ENCODE peak calls at places on chromosome 19, in four cellular contexts. P is body of pancreas, U is esophagus squamous epithelium, X is uterus. E is an unnamed sample.

GRCh38 chr19:18373892-18374629 is 11.9 kb upstream of the GDF15 start:
- DNase-seq in P (peak; percentile 93), U (peak; percentile 69), X (peak; percentile 93), E (peak; percentile 63)

GRCh38 chr19:11096210-11096841 is 7.1 kb downstream of the LDLR start:
- DNase-seq in P (peak; percentile 30), U (no peak), X (peak; percentile 80), E (no peak)

GRCh38 chr19:46963093-46963734 is 56.4 kb upstream of the NPAS1 start:
- DNase-seq in P (no peak), U (no peak), X (no peak), E (no peak)

GRCh38 chr19:16197188-16197621 is 506 bp upstream of the AP1M1 start:
- DNase-seq in P (peak; percentile 30), U (no peak), X (no peak), E (no peak)

GRCh38 chr19:17264641-17264979 is at the start of gene USHBP1:
- DNase-seq in P (no peak), U (no peak), X (no peak), E (no peak)

GRCh38 chr19:22199171-22199570 is 2.4 kb upstream of the ZNF676 start:
- DNase-seq in P (no peak), U (no peak), X (no peak), E (no peak)

GRCh38 chr19:16581971-16582343 is 9.7 kb upstream of the SLC35E1 start:
- DNase-seq in P (no peak), U (no peak), X (peak; percentile 46), E (no peak)

GRCh38 chr19:49165111-49165750 is 7.6 kb downstream of the TRPM4 start:
- DNase-seq in P (peak; percentile 40), U (no peak), X (no peak), E (no peak)

GRCh38 chr19:13831560-13832056 is 36.4 kb downstream of the ZSWIM4 start:
- DNase-seq in P (no peak), U (no peak), X (peak; percentile 15), E (no peak)

GRCh38 chr19:35262101-35262761 is 6.5 kb upstream of the USF2 start:
- DNase-seq in P (no peak), U (no peak), X (no peak), E (no peak)

GRCh38 chr19:1073063-1073955 is 6.3 kb downstream of the ARHGAP45 start:
- DNase-seq in P (no peak), U (no peak), X (no peak), E (no peak)

GRCh38 chr19:35207391-35207871 is 21.1 kb downstream of the FAM187B start:
- DNase-seq in P (no peak), U (no peak), X (no peak), E (no peak)

GRCh38 chr19:45729774-45730388 is 815 bp downstream of the FBXO46 start:
- DNase-seq in P (peak; percentile 30), U (no peak), X (no peak), E (peak; percentile 23)
- H3K27ac ChIP-seq in P (no peak overlapping the region), U (peak overlapping the region; percentile 95), X (peak overlapping the region; percentile 72), E (peak overlapping the region; percentile 57)

GRCh38 chr19:5867201-5868136 is 2.9 kb downstream of the FUT5 start:
- DNase-seq in P (no peak), U (no peak), X (no peak), E (no peak)

GRCh38 chr19:5864013-5864720 is 6.2 kb downstream of the FUT5 start:
- DNase-seq in P (no peak), U (no peak), X (no peak), E (no peak)

GRCh38 chr19:5863030-5863665 is 7.2 kb downstream of the FUT5 start:
- DNase-seq in P (no peak), U (no peak), X (no peak), E (no peak)

GRCh38 chr19:5865772-5866171 is 4.6 kb downstream of the FUT5 start:
- DNase-seq in P (no peak), U (no peak), X (no peak), E (no peak)

DNA sequence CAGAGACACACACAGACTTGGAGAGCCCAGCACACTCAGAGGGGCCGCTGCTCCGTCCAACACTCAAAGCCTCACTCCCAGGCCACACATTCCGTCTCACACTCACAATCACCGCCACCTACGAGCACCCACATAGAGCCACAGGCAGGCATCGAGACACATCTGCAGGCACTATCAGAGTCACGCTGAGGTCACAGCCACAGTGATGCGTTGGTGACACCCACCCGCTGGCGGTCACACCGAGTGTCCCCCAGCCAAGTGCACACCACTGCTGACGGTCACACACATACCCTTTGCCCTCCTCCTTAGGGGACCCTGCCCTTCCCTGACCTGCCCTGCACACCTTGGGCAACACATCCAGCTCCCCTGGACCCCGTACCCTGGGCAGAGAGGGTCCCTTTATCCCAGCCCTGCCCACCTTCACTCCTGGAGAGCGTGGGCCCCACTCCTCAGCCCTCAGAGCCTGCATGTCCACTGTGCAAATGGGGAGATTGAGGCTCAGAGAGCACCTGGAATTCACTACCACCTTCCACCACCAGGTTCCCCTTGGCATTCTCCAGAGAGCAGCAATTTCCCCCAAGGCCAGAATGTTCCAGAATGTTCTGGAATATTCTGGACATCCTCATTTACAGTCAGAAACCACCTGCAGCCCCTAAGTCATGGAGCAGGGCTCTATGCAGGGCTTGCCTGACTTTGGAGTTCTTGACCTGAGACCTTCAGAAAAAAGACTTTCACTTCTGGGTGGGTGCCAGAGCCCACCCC is 5.4 kb downstream of the FUT5 start:
- DNase-seq in P (no peak), U (no peak), X (no peak), E (no peak)
- TF ChIP-seq CTCF in P (no peak), U (no peak), X (no peak), E (peak; percentile 29)

DNA sequence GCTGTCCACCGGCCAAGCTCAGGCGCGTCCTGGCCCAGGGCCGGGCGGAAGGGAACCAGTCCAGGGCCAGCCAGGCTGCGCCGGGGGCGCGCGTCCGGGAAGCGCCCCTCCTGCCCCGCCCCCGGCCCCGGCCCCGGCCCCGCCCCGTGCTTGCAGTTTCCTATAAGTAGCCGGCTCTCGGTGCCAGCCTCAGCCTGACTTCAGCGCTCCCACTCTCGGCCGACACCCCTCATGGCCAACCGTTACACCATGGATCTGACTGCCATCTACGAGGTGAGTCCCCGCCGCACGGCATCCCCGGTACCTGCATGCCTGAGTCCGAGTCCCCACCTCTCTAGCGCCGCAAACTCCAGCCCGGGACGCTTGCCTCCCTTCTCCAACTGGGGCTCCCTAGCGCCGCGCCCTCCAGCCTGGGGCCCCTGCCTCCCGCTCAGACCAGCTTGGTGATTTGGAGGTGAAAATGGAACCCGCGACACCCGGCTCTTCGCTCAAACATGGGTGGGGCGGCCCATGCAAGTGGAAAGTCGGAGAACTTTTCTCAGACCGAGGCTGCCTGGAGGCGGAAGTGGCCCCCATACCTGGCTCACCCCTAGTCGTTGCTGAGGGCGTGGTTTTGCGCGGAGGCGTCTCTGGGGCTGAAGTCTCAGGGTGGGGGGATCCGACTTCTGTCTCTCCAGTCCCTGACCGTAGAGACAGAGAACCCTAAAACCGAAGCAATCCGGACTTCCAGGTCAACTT is at the start of gene ZFP36:
- DNase-seq in P (peak; percentile 92), U (peak; percentile 58), X (peak; percentile 94), E (no peak)
- H3K4me1 ChIP-seq in P (peaks cover 60% of the 10 kb centered on the region), U (peaks cover 67% of the 10 kb centered on the region), X (peaks cover 5% of the 10 kb centered on the region), E (peaks cover 8% of the 10 kb centered on the region)

DNA sequence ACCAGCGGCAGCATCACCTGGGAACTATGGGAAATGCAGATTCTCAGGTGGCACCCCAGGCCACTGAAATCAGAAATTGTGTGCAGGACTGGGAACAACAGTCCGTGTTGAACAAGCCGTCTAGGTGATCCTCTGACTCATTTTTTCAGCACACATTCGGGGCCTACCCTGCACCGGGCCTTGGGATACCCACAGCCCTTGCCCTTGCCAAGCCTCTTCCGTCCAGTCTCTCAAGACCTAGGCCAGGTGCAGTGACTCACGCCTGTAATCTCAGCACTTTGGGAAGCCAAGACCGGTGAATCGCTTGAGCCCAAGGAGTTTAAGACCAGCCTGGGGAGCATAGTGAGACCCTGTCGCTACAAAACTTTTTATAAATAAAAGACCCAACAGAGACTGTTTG is 18.3 kb downstream of the TGFB1 start:
- DNase-seq in P (no peak), U (no peak), X (no peak), E (no peak)
- H3K27ac ChIP-seq in P (no peak overlapping the region), U (no peak overlapping the region), X (no peak overlapping the region), E (no peak overlapping the region)

GRCh38 chr19:56594783-56595547 is at the start of gene ZNF71:
- DNase-seq in P (peak; percentile 91), U (peak; percentile 41), X (peak; percentile 89), E (peak; percentile 71)

GRCh38 chr19:56595548-56595899 is 422 bp downstream of the ZNF71 start:
- DNase-seq in P (no peak), U (no peak), X (no peak), E (no peak)

GRCh38 chr19:56597696-56598095 is 2.6 kb downstream of the ZNF71 start:
- DNase-seq in P (no peak), U (no peak), X (no peak), E (no peak)

GRCh38 chr19:56594446-56594782 is 688 bp upstream of the ZNF71 start:
- DNase-seq in P (no peak), U (no peak), X (no peak), E (no peak)

DNA sequence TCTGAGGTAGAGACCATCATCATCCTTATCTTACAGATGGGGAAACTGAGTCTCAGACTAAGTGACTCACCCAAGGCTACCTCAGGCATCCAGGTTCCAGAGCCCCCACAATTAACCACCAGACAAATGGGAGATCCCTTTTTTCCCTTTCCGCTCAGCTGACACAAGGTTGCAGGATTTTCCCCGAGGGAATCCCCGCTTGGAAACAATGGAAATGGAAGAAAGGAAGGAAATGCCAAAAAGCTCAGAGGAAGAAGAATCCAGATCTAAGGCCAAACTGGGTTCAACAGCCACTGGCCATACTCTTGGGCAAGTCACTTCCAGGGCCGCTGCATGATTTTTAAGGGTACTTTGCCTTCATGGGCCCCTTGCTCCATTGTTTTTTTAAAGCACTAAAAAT is 1.6 kb downstream of the ZNF71 start:
- DNase-seq in P (no peak), U (no peak), X (no peak), E (no peak)
- TF ChIP-seq CTCF in P (no peak), U (no peak), X (no peak), E (no peak)

DNA sequence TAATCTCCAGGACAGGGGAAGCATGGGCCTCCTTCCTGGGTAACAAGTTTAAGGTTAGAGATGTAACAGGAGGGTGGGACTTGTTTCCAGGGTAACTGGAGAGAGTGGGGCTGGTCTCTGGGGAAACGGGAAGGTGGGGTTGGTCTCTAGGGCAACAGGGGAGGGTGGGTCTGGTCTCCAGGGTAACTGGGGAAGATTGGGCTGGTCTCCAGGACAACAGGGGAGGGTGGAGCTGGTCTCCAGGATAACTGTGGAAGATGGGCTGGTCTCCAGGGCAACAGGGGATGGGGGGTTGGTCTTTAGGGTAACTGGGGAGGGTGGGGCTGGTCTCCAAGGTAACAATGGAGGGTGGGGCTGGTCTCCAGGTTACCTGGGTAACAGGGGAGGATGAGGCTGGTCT is 36.5 kb downstream of the SPTBN4 start:
- DNase-seq in P (peak; percentile 40), U (no peak), X (no peak), E (no peak)
- H3K4me1 ChIP-seq in P (no peaks in the 10 kb centered on the region), U (no peaks in the 10 kb centered on the region), X (no peaks in the 10 kb centered on the region), E (no peaks in the 10 kb centered on the region)

E was measured in foreskin keratinocyte.